ENCODE peak calls at places on chromosomes 13 and 19, in nine cellular contexts. A is stimulated activated CD4-positive, alpha-beta T cell treated with anti-CD3 and anti-CD28 coated beads, Interleukin-12 subunit alpha, Interleukin-12 subunit beta, amount 100 ng/mL, for 24 hours; H is trophoblast cell; Z is dermis blood vessel endothelial cell; T is activated T-cell treated with anti-CD3 and anti-CD28 coated beads, Interleukin-2, amount 50 U/mL, for 72 hours; Y is tibial nerve; J is Panc1; Q is anterior cingulate cortex; P is bronchial epithelial cell. C is an unnamed sample.
A peak's percentile ranks its signal among the peaks of the same experiment; 100 is the strongest.

GRCh38 chr13:62129000-62129551 is 713.4 kb upstream of the PCDH20 start:
- DNase-seq in J (no peak), Z (no peak), H (no peak), Y (no peak), T (no peak), P (no peak), Q (no peak), A (no peak), C (no peak)

GRCh38 chr13:80001510-80001842 is 339.4 kb downstream of the SPRY2 start:
- DNase-seq in Y (no peak), Z (no peak), A (no peak), H (no peak), J (no peak), P (no peak), T (no peak), Q (no peak), C (no peak)

GRCh38 chr13:109708014-109708617 is 78.3 kb downstream of the IRS2 start:
- DNase-seq in P (no peak), H (no peak), A (no peak), Q (no peak), T (no peak), Y (no peak), Z (no peak), J (no peak), C (no peak)

GRCh38 chr13:106566682-106567420 is 1.1 kb downstream of the ARGLU1 start:
- DNase-seq in Y (peak; percentile 64), H (peak; percentile 65), Q (peak; percentile 51), A (no peak), T (peak; percentile 58), J (no peak), P (peak; percentile 46), Z (peak; percentile 79), C (peak; percentile 36)

GRCh38 chr19:47901370-47901769 is 15.3 kb upstream of the SULT2A1 start:
- DNase-seq in Z (no peak), Q (no peak), T (no peak), P (no peak), H (no peak), J (no peak), A (no peak), Y (no peak), C (no peak)

GRCh38 chr19:15280048-15280725 is 47.9 kb upstream of the EPHX3 start:
- DNase-seq in Z (no peak), P (no peak), J (no peak), T (no peak), Y (no peak), Q (no peak), A (no peak), H (peak; percentile 96), C (no peak)

GRCh38 chr13:39451301-39451700 is 151.7 kb downstream of the LHFPL6 start:
- DNase-seq in Z (peak; percentile 77), J (no peak), Q (no peak), A (no peak), P (peak; percentile 36), Y (peak; percentile 70), T (no peak), H (no peak), C (peak; percentile 62)

GRCh38 chr19:50759886-50760285 is 10.4 kb upstream of the GPR32 start:
- DNase-seq in Z (peak; percentile 46), A (no peak), J (no peak), H (peak; percentile 96), T (no peak), Y (no peak), Q (no peak), P (peak; percentile 13), C (peak; percentile 13)

GRCh38 chr19:38924383-38924782 is 6.2 kb downstream of the SARS2 start:
- DNase-seq in H (no peak), Z (no peak), A (no peak), T (no peak), P (no peak), Y (no peak), J (no peak), Q (no peak), C (no peak)

GRCh38 chr13:31518666-31519065 is 220.7 kb upstream of the RXFP2 start:
- DNase-seq in A (no peak), J (no peak), Q (no peak), Z (no peak), T (no peak), P (no peak), Y (no peak), H (no peak), C (no peak)

GRCh38 chr13:92590503-92590908 is 636.1 kb upstream of the GPC6 start:
- DNase-seq in A (no peak), Q (no peak), Y (no peak), P (peak; percentile 21), J (no peak), Z (no peak), T (no peak), H (no peak), C (peak; percentile 21)

GRCh38 chr13:41613984-41614581 is 156.7 kb downstream of the RGCC start:
- DNase-seq in T (no peak), Q (peak; percentile 11), A (no peak), J (no peak), H (peak; percentile 68), Z (peak; percentile 98), Y (no peak), P (peak; percentile 54), C (no peak)

GRCh38 chr13:52162279-52163101 is 3.1 kb upstream of the NEK3 start:
- DNase-seq in Q (no peak), T (no peak), Y (no peak), Z (peak; percentile 86), P (no peak), H (no peak), A (no peak), J (no peak), C (peak; percentile 62)

GRCh38 chr19:49570138-49570856 is 10.1 kb downstream of the NOSIP start:
- DNase-seq in A (no peak), Z (peak; percentile 94), Y (peak; percentile 72), P (peak; percentile 74), H (peak; percentile 94), T (peak; percentile 71), Q (peak; percentile 35), J (no peak), C (peak; percentile 81)

GRCh38 chr19:51441410-51442390 is 16.6 kb downstream of the SIGLEC8 start:
- DNase-seq in Z (no peak), J (no peak), P (no peak), A (peak; percentile 83), Q (no peak), H (peak; percentile 45), T (peak; percentile 89), Y (no peak), C (no peak)

GRCh38 chr13:23618341-23618740 is 48.1 kb downstream of the TNFRSF19 start:
- DNase-seq in A (no peak), P (peak; percentile 96), Q (no peak), Y (no peak), Z (peak; percentile 72), J (no peak), H (peak; percentile 65), T (no peak), C (peak; percentile 98)

GRCh38 chr13:35470671-35471465 is 5.6 kb downstream of the MAB21L1 start:
- DNase-seq in J (no peak), Z (no peak), H (no peak), P (no peak), A (no peak), Y (peak; percentile 34), Q (peak; percentile 10), T (no peak), C (peak; percentile 8)

GRCh38 chr19:31648347-31648746 is 299.1 kb upstream of the TSHZ3 start:
- DNase-seq in J (no peak), H (no peak), Z (no peak), P (peak; percentile 4), T (no peak), Y (no peak), A (no peak), Q (no peak), C (no peak)

GRCh38 chr13:79710376-79710775 is 229.4 kb downstream of the NDFIP2 start:
- DNase-seq in P (peak; percentile 32), A (no peak), J (no peak), Q (no peak), Y (no peak), Z (no peak), H (peak; percentile 87), T (no peak), C (peak; percentile 78)

GRCh38 chr19:38691938-38692457 is 44.5 kb downstream of the ACTN4 start:
- DNase-seq in Z (no peak), Y (no peak), Q (no peak), P (no peak), A (no peak), T (no peak), H (peak; percentile 95), J (peak; percentile 99), C (peak; percentile 94)

GRCh38 chr19:8030906-8031305 is 21.7 kb upstream of the CCL25 start:
- DNase-seq in Q (no peak), J (no peak), P (no peak), H (peak; percentile 49), Y (no peak), A (no peak), T (no peak), Z (no peak), C (no peak)

GRCh38 chr19:40549007-40549708 is 27.5 kb upstream of the SHKBP1 start:
- DNase-seq in T (peak; percentile 77), Q (peak; percentile 27), J (no peak), Z (peak; percentile 73), Y (peak; percentile 24), H (peak; percentile 66), P (peak; percentile 31), A (peak; percentile 44), C (peak; percentile 16)

GRCh38 chr19:48510421-48511268 is 990 bp downstream of the LMTK3 start:
- DNase-seq in P (peak; percentile 29), H (peak; percentile 68), T (peak; percentile 79), Z (peak; percentile 67), J (no peak), Q (peak; percentile 84), A (peak; percentile 55), Y (peak; percentile 76), C (peak; percentile 31)

GRCh38 chr19:48830965-48831364 is 5.3 kb downstream of the HSD17B14 start:
- DNase-seq in J (no peak), Z (no peak), Y (no peak), T (no peak), H (no peak), Q (no peak), P (no peak), A (no peak), C (no peak)

GRCh38 chr13:38350114-38350617 is 515 bp downstream of the UFM1 start:
- DNase-seq in Z (peak; percentile 72), Y (peak; percentile 59), T (peak; percentile 56), P (peak; percentile 56), J (no peak), H (peak; percentile 69), Q (no peak), A (peak; percentile 5), C (peak; percentile 59)

GRCh38 chr13:112531263-112531794 is 56.6 kb downstream of the TUBGCP3 start:
- DNase-seq in J (no peak), Y (no peak), T (no peak), A (no peak), Z (no peak), H (no peak), Q (no peak), P (no peak), C (no peak)

GRCh38 chr13:93420887-93421286 is 194.3 kb downstream of the GPC6 start:
- DNase-seq in J (no peak), Y (no peak), H (no peak), T (no peak), A (no peak), Z (no peak), P (no peak), Q (no peak), C (no peak)

GRCh38 chr13:31945202-31945978 is 86.2 kb upstream of the FRY start:
- DNase-seq in Z (no peak), J (no peak), T (no peak), Y (peak; percentile 63), Q (peak; percentile 38), A (no peak), H (peak; percentile 34), P (peak; percentile 96), C (peak; percentile 97)

GRCh38 chr19:46925548-46925950 is 64.8 kb downstream of the ARHGAP35 start:
- DNase-seq in T (no peak), Q (no peak), Y (no peak), Z (peak; percentile 63), P (peak; percentile 92), A (no peak), H (no peak), J (no peak), C (peak; percentile 84)

GRCh38 chr19:54889566-54889965 is 15.5 kb downstream of the FCAR start:
- DNase-seq in A (no peak), Y (no peak), P (no peak), Z (no peak), H (no peak), T (no peak), Q (no peak), J (no peak), C (no peak)

GRCh38 chr13:89660752-89661151 is 1686.7 kb upstream of the MIR17HG start:
- DNase-seq in Z (no peak), A (no peak), Y (no peak), T (no peak), J (no peak), Q (no peak), H (no peak), P (peak; percentile 33), C (peak; percentile 30)

C was measured in renal cortical epithelial cell.